ENCODE peak calls at places on chromosomes 1 and 21, in four cellular contexts. S, N, F and O are unnamed samples.

GRCh38 chr1:24321712-24322635 is 2.8 kb downstream of the GRHL3 start:
- DNase-seq in S (no peak), F (peak; percentile 81), N (no peak), O (peak; percentile 76)

GRCh38 chr1:70674981-70675685 is 264.1 kb downstream of the CTH start:
- DNase-seq in S (no peak), N (no peak), F (peak; percentile 15), O (no peak)

GRCh38 chr1:234961468-234962339 is 166.9 kb downstream of the TOMM20 start:
- DNase-seq in F (no peak), S (no peak), N (no peak), O (no peak)

GRCh38 chr1:117695796-117696505 is 90.1 kb downstream of the TENT5C start:
- DNase-seq in N (no peak), F (no peak), S (no peak), O (no peak)

GRCh38 chr1:164802573-164803282 is 243.7 kb downstream of the PBX1 start:
- DNase-seq in S (no peak), N (no peak), F (no peak), O (no peak)

GRCh38 chr1:92136316-92136715 is 56.2 kb downstream of the BTBD8 start:
- DNase-seq in S (no peak), F (no peak), N (no peak), O (no peak)

GRCh38 chr1:232922475-232922874 is 27.9 kb upstream of the NTPCR start:
- DNase-seq in N (no peak), F (no peak), S (no peak), O (no peak)

GRCh38 chr1:24384251-24385090 is 29.1 kb downstream of the STPG1 start:
- DNase-seq in N (no peak), F (no peak), S (no peak), O (no peak)

GRCh38 chr1:9809122-9809521 is 14.6 kb downstream of the CLSTN1 start:
- DNase-seq in N (no peak), F (no peak), S (no peak), O (no peak)

GRCh38 chr1:24416666-24417391 is 1.2 kb downstream of the NIPAL3 start:
- DNase-seq in N (peak; percentile 48), S (peak; percentile 34), F (peak; percentile 57), O (no peak)

GRCh38 chr1:31628931-31629582 is 11.6 kb downstream of the HCRTR1 start:
- DNase-seq in N (no peak), S (no peak), F (no peak), O (no peak)

GRCh38 chr1:193654951-193655705 is 468.7 kb upstream of the B3GALT2 start:
- DNase-seq in S (no peak), F (no peak), N (no peak), O (no peak)

GRCh38 chr1:4652631-4653327 is 1.6 kb upstream of the AJAP1 start:
- DNase-seq in S (no peak), N (peak; percentile 16), F (peak; percentile 88), O (peak; percentile 81)

GRCh38 chr1:17579951-17580939 is 40.7 kb downstream of the ARHGEF10L start:
- DNase-seq in F (no peak), N (peak; percentile 87), S (no peak), O (no peak)

GRCh38 chr1:154219511-154219910 is 1.2 kb upstream of the UBAP2L start:
- DNase-seq in N (peak; percentile 54), S (no peak), F (no peak), O (no peak)

GRCh38 chr1:202165267-202165941 is 5.0 kb upstream of the PTPN7 start:
- DNase-seq in F (peak; percentile 79), N (no peak), S (no peak), O (no peak)
- TF ChIP-seq FOXK2 in F (no peak), N (no peak), S (no peak), O (no peak)

GRCh38 chr1:59554011-59554673 is 257.2 kb downstream of the FGGY start:
- DNase-seq in F (no peak), S (no peak), N (no peak), O (no peak)
- TF ChIP-seq SP1 in F (no peak), S (no peak), N (no peak), O (no peak)

DNA sequence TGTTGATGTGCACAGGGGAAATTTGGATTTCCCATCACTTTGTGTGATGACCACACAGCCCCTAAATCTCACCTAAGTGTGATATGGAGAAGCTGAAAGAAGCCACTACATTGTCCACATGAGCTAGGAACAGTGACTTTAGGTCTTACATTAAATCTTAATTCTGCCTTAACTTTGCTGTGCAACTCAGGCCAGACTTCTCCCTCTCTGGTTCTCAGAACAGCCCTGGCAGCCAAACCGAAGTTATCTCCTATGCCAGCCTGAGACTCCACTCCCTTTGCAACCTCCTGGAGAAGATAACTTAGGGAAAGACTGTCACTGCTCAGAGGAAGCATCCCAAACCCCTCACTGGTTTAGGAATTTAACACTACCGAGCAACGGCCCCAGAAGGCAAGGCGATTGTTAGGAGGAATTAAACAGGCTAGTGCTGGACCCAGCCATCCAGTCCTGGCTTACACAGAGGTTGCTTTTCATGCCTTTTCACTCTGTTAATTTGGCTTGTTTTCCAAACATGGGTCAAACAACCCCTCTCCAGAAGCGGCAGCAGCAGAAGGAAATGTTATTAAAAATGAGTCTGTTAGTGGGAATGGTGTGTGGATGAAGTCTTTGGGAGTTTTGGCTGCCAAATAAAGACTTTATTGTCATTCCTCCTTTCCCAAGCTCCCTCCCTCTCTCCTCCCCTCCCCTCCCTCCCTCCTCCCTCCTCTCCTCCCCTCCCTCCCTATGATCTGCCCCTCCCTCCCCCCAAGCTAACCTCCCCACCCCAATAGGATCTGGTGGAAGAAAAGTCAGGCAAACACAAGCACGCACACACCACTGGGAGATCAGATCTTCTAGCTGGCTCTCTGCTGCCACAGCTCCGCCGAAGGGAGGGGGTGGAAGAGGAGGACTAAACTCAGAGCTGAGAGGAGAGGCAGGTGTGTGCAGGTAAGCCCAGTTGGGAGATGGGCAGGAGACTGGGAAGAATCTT is at the start of gene PRELP:
- DNase-seq in S (no peak), F (peak; percentile 44), N (no peak), O (no peak)
- TF ChIP-seq FOXK2 in S (no peak), F (no peak), N (no peak), O (no peak)

GRCh38 chr1:45892068-45892785 is 88.8 kb downstream of the MAST2 start:
- DNase-seq in S (no peak), F (no peak), N (peak; percentile 87), O (no peak)
- TF ChIP-seq SP1 in S (no peak), F (no peak), N (no peak), O (no peak)

DNA sequence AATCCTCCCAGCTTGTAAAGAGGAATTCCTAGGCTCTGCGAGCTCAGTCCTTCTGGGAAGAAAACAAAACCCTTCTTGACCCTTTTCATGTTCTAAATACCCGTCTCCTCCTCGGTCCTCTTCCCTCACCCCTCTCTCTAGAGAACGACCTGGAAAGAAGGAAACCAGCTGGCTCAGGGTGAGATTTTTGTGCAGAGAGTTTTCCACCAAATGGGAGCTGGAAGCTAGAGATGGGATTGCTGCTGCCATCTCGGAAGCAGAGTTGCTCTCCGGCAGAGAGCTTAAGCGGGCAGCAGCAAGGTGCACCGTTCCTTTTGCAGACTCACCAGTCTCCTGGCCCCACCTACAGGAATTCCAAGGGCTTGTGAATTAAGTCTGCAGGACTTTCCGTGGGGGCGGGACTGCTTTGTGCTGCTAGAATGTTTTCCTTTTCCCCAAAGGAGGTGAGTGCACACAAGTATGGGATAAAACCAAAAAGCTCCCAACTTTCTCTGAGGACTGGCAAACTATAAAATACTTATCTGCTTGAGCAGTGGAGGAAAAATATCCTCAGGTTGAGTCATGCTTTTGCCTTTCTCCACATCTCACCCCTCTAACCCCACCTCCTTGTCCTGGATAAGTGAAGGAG is 29.1 kb upstream of the KIAA0040 start:
- DNase-seq in F (no peak), S (no peak), N (no peak), O (no peak)
- TF ChIP-seq FOXK2 in F (no peak), S (no peak), N (no peak), O (no peak)

GRCh38 chr21:37855568-37856391 is 60.5 kb downstream of the KCNJ6 start:
- DNase-seq in F (no peak), S (no peak), N (no peak), O (no peak)
- TF ChIP-seq SP1 in F (no peak), S (no peak), N (no peak), O (no peak)

GRCh38 chr1:39609618-39610331 is 29.7 kb downstream of the HEYL start:
- DNase-seq in N (peak; percentile 66), F (peak; percentile 64), S (no peak), O (peak; percentile 87)
- TF ChIP-seq FOXK2 in N (no peak), F (no peak), S (no peak), O (no peak)

GRCh38 chr21:41961282-41961701 is 7.5 kb upstream of the C2CD2 start:
- DNase-seq in S (no peak), F (no peak), N (no peak), O (no peak)
- TF ChIP-seq SP1 in S (no peak), F (no peak), N (no peak), O (no peak)